ENCODE peak calls at places on chromosomes 12 and 14, in six cellular contexts. One of them, this sample, is unnamed.

GRCh38 chr12:53380797-53381738 is 1.1 kb downstream of the SP1 start:
- DNase-seq in HT1080: peak; percentile 63
- DNase-seq in Daoy: peak; percentile 35
- DNase-seq in HFF-Myc: no peak
- DNase-seq in NCI-H1105: no peak
- DNase-seq in mucosa of descending colon: peak; percentile 45
- DNase-seq in this sample: no peak

GRCh38 chr14:72243894-72244293 is 311.7 kb downstream of the RGS6 start:
- DNase-seq in HT1080: no peak
- DNase-seq in Daoy: no peak
- DNase-seq in HFF-Myc: no peak
- DNase-seq in NCI-H1105: no peak
- DNase-seq in mucosa of descending colon: no peak
- DNase-seq in this sample: no peak

GRCh38 chr14:43411841-43412240 is 1095.2 kb downstream of the FSCB start:
- DNase-seq in HT1080: no peak
- DNase-seq in Daoy: no peak
- DNase-seq in HFF-Myc: no peak
- DNase-seq in NCI-H1105: no peak
- DNase-seq in mucosa of descending colon: no peak
- DNase-seq in this sample: no peak

GRCh38 chr14:64465856-64466554 is 706 bp downstream of the AKAP5 start:
- DNase-seq in HT1080: peak; percentile 26
- DNase-seq in Daoy: peak; percentile 55
- DNase-seq in HFF-Myc: no peak
- DNase-seq in NCI-H1105: peak; percentile 37
- DNase-seq in mucosa of descending colon: peak; percentile 39
- DNase-seq in this sample: no peak

GRCh38 chr12:98699568-98699967 is 54.5 kb downstream of the APAF1 start:
- DNase-seq in HT1080: no peak
- DNase-seq in Daoy: no peak
- DNase-seq in HFF-Myc: no peak
- DNase-seq in NCI-H1105: no peak
- DNase-seq in mucosa of descending colon: no peak
- DNase-seq in this sample: no peak

GRCh38 chr14:98578204-98578603 is 693.8 kb downstream of the BCL11B start:
- DNase-seq in HT1080: peak; percentile 91
- DNase-seq in Daoy: peak; percentile 60
- DNase-seq in HFF-Myc: no peak
- DNase-seq in NCI-H1105: no peak
- DNase-seq in mucosa of descending colon: no peak
- DNase-seq in this sample: no peak

GRCh38 chr14:52825085-52825484 is 33.7 kb upstream of the GNPNAT1 start:
- DNase-seq in HT1080: no peak
- DNase-seq in Daoy: no peak
- DNase-seq in HFF-Myc: no peak
- DNase-seq in NCI-H1105: no peak
- DNase-seq in mucosa of descending colon: no peak
- DNase-seq in this sample: no peak

GRCh38 chr14:53412819-53413664 is 259.9 kb upstream of the DDHD1 start:
- DNase-seq in HT1080: no peak
- DNase-seq in Daoy: no peak
- DNase-seq in HFF-Myc: no peak
- DNase-seq in NCI-H1105: no peak
- DNase-seq in mucosa of descending colon: peak; percentile 4
- DNase-seq in this sample: no peak

GRCh38 chr14:62187265-62187664 is 425.0 kb downstream of the SNAPC1 start:
- DNase-seq in HT1080: no peak
- DNase-seq in Daoy: no peak
- DNase-seq in HFF-Myc: no peak
- DNase-seq in NCI-H1105: no peak
- DNase-seq in mucosa of descending colon: no peak
- DNase-seq in this sample: no peak

GRCh38 chr12:81950871-81951270 is 191.7 kb upstream of the PPFIA2 start:
- DNase-seq in HT1080: no peak
- DNase-seq in Daoy: no peak
- DNase-seq in HFF-Myc: no peak
- DNase-seq in NCI-H1105: no peak
- DNase-seq in mucosa of descending colon: no peak
- DNase-seq in this sample: no peak

GRCh38 chr14:69850736-69851112 is 28.5 kb upstream of the SMOC1 start:
- DNase-seq in HT1080: no peak
- DNase-seq in Daoy: no peak
- DNase-seq in HFF-Myc: no peak
- DNase-seq in NCI-H1105: no peak
- DNase-seq in mucosa of descending colon: no peak
- DNase-seq in this sample: no peak

GRCh38 chr12:62787606-62788005 is 147.3 kb downstream of the PPM1H start:
- DNase-seq in HT1080: no peak
- DNase-seq in Daoy: peak; percentile 26
- DNase-seq in HFF-Myc: no peak
- DNase-seq in NCI-H1105: no peak
- DNase-seq in mucosa of descending colon: no peak
- DNase-seq in this sample: no peak

GRCh38 chr12:123519151-123520001 is 14.1 kb downstream of the RILPL1 start:
- DNase-seq in HT1080: no peak
- DNase-seq in Daoy: peak; percentile 40
- DNase-seq in HFF-Myc: no peak
- DNase-seq in NCI-H1105: no peak
- DNase-seq in mucosa of descending colon: peak; percentile 9
- DNase-seq in this sample: no peak

GRCh38 chr14:69876221-69876847 is 2.9 kb upstream of the SMOC1 start:
- DNase-seq in HT1080: no peak
- DNase-seq in Daoy: no peak
- DNase-seq in HFF-Myc: no peak
- DNase-seq in NCI-H1105: no peak
- DNase-seq in mucosa of descending colon: no peak
- DNase-seq in this sample: no peak

GRCh38 chr14:22626590-22626989 is 17.6 kb downstream of the OR6J1 start:
- DNase-seq in HT1080: no peak
- DNase-seq in Daoy: no peak
- DNase-seq in HFF-Myc: no peak
- DNase-seq in NCI-H1105: no peak
- DNase-seq in mucosa of descending colon: no peak
- DNase-seq in this sample: no peak

GRCh38 chr12:77060883-77061240 is 4.5 kb downstream of the E2F7 start:
- DNase-seq in HT1080: no peak
- DNase-seq in Daoy: no peak
- DNase-seq in HFF-Myc: no peak
- DNase-seq in NCI-H1105: no peak
- DNase-seq in mucosa of descending colon: no peak
- DNase-seq in this sample: no peak

GRCh38 chr12:47820631-47821345 is 1.1 kb upstream of the HDAC7 start:
- DNase-seq in HT1080: peak; percentile 92
- DNase-seq in Daoy: peak; percentile 97
- DNase-seq in HFF-Myc: peak; percentile 97
- DNase-seq in NCI-H1105: no peak
- DNase-seq in mucosa of descending colon: peak; percentile 58
- DNase-seq in this sample: no peak

This sample was measured in NCI-H1092 treated with DMSO at 0.1 percent for 48 hours.